ENCODE peak calls at places on chromosomes 13 and 19, in five cellular contexts. Z, P, E, H and W are unnamed samples.

GRCh38 chr13:63010072-63010658 is 1594.5 kb upstream of the PCDH20 start:
- DNase-seq in P (no peak), Z (no peak), E (no peak), H (no peak), W (peak; percentile 9)

GRCh38 chr19:12840091-12841079 is 2.1 kb downstream of the MAST1 start:
- DNase-seq in E (peak; percentile 80), H (peak; percentile 100), Z (peak; percentile 77), P (peak; percentile 69), W (peak; percentile 85)

GRCh38 chr13:42753697-42754096 is 27.7 kb upstream of the FAM216B start:
- DNase-seq in E (no peak), Z (no peak), P (peak; percentile 28), H (no peak), W (no peak)

GRCh38 chr13:52669677-52670076 is 17.0 kb downstream of the SUGT1 start:
- DNase-seq in E (no peak), Z (no peak), P (no peak), H (no peak), W (no peak)

GRCh38 chr13:107650081-107650701 is 565.1 kb downstream of the LIG4 start:
- DNase-seq in E (peak; percentile 60), P (peak; percentile 78), H (peak; percentile 83), Z (peak; percentile 40), W (peak; percentile 64)

GRCh38 chr13:55298201-55298600 is 1842.5 kb upstream of the PRR20A start:
- DNase-seq in E (no peak), H (no peak), Z (no peak), P (no peak), W (no peak)

GRCh38 chr13:45511310-45512147 is 46.8 kb downstream of the COG3 start:
- DNase-seq in P (peak; percentile 87), H (no peak), Z (no peak), E (peak; percentile 89), W (peak; percentile 74)

GRCh38 chr13:93398167-93398566 is 171.6 kb downstream of the GPC6 start:
- DNase-seq in H (no peak), Z (no peak), P (peak; percentile 47), E (no peak), W (no peak)

GRCh38 chr19:51091895-51092873 is 9.5 kb upstream of the KLK14 start:
- DNase-seq in Z (no peak), H (no peak), P (no peak), E (no peak), W (no peak)

GRCh38 chr13:25169951-25170553 is 2.0 kb downstream of the AMER2 start:
- DNase-seq in E (no peak), P (no peak), H (no peak), Z (no peak), W (no peak)

GRCh38 chr19:42143341-42144234 is 11.3 kb upstream of the POU2F2 start:
- DNase-seq in E (peak; percentile 58), H (peak; percentile 83), Z (no peak), P (peak; percentile 57), W (no peak)

GRCh38 chr13:98771838-98772611 is 19.6 kb upstream of the SLC15A1 start:
- DNase-seq in E (no peak), Z (no peak), P (no peak), H (no peak), W (peak; percentile 64)

GRCh38 chr13:106513608-106514007 is 21.9 kb downstream of the EFNB2 start:
- DNase-seq in P (no peak), E (no peak), H (no peak), Z (no peak), W (no peak)

GRCh38 chr19:1408300-1409203 is 1.2 kb downstream of the DAZAP1 start:
- DNase-seq in E (peak; percentile 61), P (peak; percentile 78), H (peak; percentile 48), Z (peak; percentile 77), W (no peak)

GRCh38 chr13:110774051-110774450 is 60.6 kb downstream of the ING1 start:
- DNase-seq in P (no peak), E (no peak), H (no peak), Z (no peak), W (no peak)

GRCh38 chr13:39616087-39616694 is 13.2 kb upstream of the LHFPL6 start:
- DNase-seq in E (peak; percentile 85), P (peak; percentile 88), H (peak; percentile 54), Z (peak; percentile 34), W (peak; percentile 59)

GRCh38 chr13:113643593-113643992 is 14.4 kb downstream of the ATP4B start:
- DNase-seq in E (no peak), H (no peak), P (peak; percentile 9), Z (no peak), W (no peak)

GRCh38 chr19:879711-880438 is 13.1 kb downstream of the MED16 start:
- DNase-seq in Z (no peak), E (no peak), H (no peak), P (no peak), W (no peak)

GRCh38 chr19:40716655-40717324 is at the start of the genes COQ8B and ITPKC:
- DNase-seq in Z (peak; percentile 100), H (peak; percentile 100), E (peak; percentile 98), P (peak; percentile 98), W (peak; percentile 100)
- TF ChIP-seq CTCF in Z (peak; percentile 78), H (no peak), E (no peak), P (no peak), W (no peak)

GRCh38 chr19:9768175-9769112 is at the start of gene ZNF846:
- DNase-seq in Z (peak; percentile 96), E (peak; percentile 97), P (peak; percentile 97), H (peak; percentile 96), W (peak; percentile 97)
- TF ChIP-seq CTCF in Z (no peak), E (no peak), P (no peak), H (no peak), W (no peak)

GRCh38 chr19:39434123-39435076 is 1.3 kb downstream of the RPS16 start:
- DNase-seq in H (no peak), E (no peak), Z (no peak), P (no peak), W (no peak)

GRCh38 chr19:39435499-39436349 is at the start of gene RPS16:
- DNase-seq in H (peak; percentile 99), Z (peak; percentile 99), P (peak; percentile 98), E (peak; percentile 98), W (peak; percentile 99)

GRCh38 chr19:39430675-39431593 is 4.8 kb downstream of the RPS16 start:
- DNase-seq in P (peak; percentile 99), Z (peak; percentile 88), E (peak; percentile 99), H (no peak), W (peak; percentile 56)

GRCh38 chr19:39432677-39433025 is 3.1 kb downstream of the RPS16 start:
- DNase-seq in P (no peak), Z (no peak), E (no peak), H (no peak), W (no peak)

GRCh38 chr19:39433480-39434079 is 2.2 kb downstream of the RPS16 start:
- DNase-seq in P (no peak), E (no peak), H (no peak), Z (no peak), W (no peak)
- TF ChIP-seq CTCF in P (no peak), E (no peak), H (no peak), Z (no peak), W (no peak)

GRCh38 chr13:73228546-73228945 is 169.7 kb downstream of the KLF5 start:
- DNase-seq in H (no peak), E (peak; percentile 18), P (peak; percentile 54), Z (no peak), W (no peak)
- TF ChIP-seq CTCF in H (no peak), E (peak; percentile 18), P (peak; percentile 56), Z (no peak), W (peak; percentile 23)

DNA sequence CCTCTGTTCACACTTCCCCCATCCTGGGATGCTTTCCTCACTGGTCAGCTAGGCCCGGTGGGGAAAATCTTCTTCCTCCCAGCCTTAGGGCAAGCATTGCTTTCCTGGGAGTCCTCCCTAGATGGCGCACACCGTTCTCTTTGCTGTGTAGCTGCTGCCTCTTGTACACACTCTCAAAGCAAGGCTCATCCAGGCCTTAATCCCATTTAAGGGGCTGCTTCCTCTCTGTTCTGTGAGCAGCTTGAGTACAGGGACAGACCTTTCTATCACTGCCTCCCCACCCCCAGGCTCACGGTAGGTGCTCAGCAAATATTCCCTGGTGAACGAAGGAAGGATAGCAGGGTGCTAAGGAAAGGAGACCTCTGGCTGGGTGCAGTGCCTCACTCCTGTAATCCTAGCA is 11.0 kb downstream of the SLC7A10 start:
- DNase-seq in E (peak; percentile 42), H (peak; percentile 65), P (peak; percentile 72), Z (no peak), W (peak; percentile 28)
- TF ChIP-seq CTCF in E (peak; percentile 40), H (no peak), P (peak; percentile 74), Z (no peak), W (peak; percentile 15)

GRCh38 chr19:6772028-6772865 is at the start of gene VAV1:
- DNase-seq in Z (peak; percentile 79), E (no peak), P (no peak), H (peak; percentile 30), W (no peak)
- TF ChIP-seq CTCF in Z (peak; percentile 42), E (peak; percentile 1), P (peak; percentile 21), H (no peak), W (peak; percentile 12)

GRCh38 chr13:75416327-75417005 is 65.5 kb downstream of the TBC1D4 start:
- DNase-seq in H (no peak), E (no peak), P (no peak), Z (no peak), W (no peak)
- TF ChIP-seq CTCF in H (no peak), E (no peak), P (no peak), Z (no peak), W (no peak)

GRCh38 chr13:35474551-35474950 is 1.9 kb downstream of the MAB21L1 start:
- DNase-seq in Z (no peak), E (no peak), H (no peak), P (peak; percentile 10), W (no peak)
- TF ChIP-seq CTCF in Z (no peak), E (no peak), H (no peak), P (no peak), W (no peak)

DNA sequence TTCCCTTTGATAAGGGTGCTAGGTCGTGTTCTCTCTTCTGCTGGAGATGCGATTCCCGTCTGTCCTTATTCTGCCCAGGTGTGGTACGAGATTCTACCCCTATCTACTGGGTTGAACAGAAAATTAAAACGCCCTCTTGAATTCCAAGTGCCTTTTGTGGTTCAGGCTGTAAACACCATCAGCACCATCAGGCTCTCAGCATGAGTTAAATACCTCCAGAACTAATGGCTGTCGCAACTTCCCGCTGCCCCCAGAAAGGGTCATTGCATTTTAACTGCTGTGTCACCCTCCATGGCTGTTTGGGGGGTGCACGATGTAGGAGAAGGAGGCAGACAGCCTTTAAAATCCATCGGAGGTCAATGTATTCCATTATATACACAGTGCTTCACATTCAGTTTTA is 177.4 kb downstream of the OXGR1 start:
- DNase-seq in Z (no peak), P (no peak), E (no peak), H (peak; percentile 32), W (no peak)
- TF ChIP-seq CTCF in Z (no peak), P (no peak), E (no peak), H (no peak), W (no peak)